ENCODE peak calls at places on chromosomes 3 and 15, in five cellular contexts. I is activated CD8-positive, alpha-beta T cell treated with anti-CD3 and anti-CD28 coated beads for 36 hours; P is T-helper 2 cell; Q is left lobe of liver; A is skeletal muscle cell. R is an unnamed sample.

GRCh38 chr3:197224034-197224444 is 74.4 kb downstream of the DLG1 start:
- DNase-seq in I (no peak), Q (no peak), P (peak; percentile 51), A (peak; percentile 19), R (peak; percentile 16)

GRCh38 chr15:97517726-97518125 is 442.8 kb upstream of the ARRDC4 start:
- DNase-seq in I (no peak), P (no peak), Q (no peak), A (no peak), R (no peak)

GRCh38 chr15:65833501-65834220 is 35.6 kb upstream of the RAB11A start:
- DNase-seq in A (no peak), Q (peak; percentile 70), P (peak; percentile 50), I (peak; percentile 62), R (no peak)

GRCh38 chr3:160577551-160578195 is 12.3 kb upstream of the KPNA4 start:
- DNase-seq in P (no peak), I (no peak), A (peak; percentile 23), Q (no peak), R (no peak)

GRCh38 chr3:29171583-29171990 is 109.3 kb upstream of the RBMS3 start:
- DNase-seq in Q (no peak), I (peak; percentile 6), P (peak; percentile 46), A (no peak), R (no peak)

GRCh38 chr15:39300451-39301153 is 280.3 kb upstream of the THBS1 start:
- DNase-seq in Q (no peak), I (no peak), A (no peak), P (no peak), R (peak; percentile 47)

GRCh38 chr15:64224508-64224907 is 61.7 kb upstream of the PPIB start:
- DNase-seq in I (no peak), Q (no peak), P (no peak), A (peak; percentile 75), R (no peak)

GRCh38 chr3:23740517-23741402 is 65.0 kb upstream of the UBE2E1 start:
- DNase-seq in A (no peak), I (peak; percentile 85), Q (no peak), P (peak; percentile 69), R (peak; percentile 45)

GRCh38 chr3:131630812-131631211 is 128.0 kb upstream of the MRPL3 start:
- DNase-seq in I (no peak), Q (no peak), A (peak; percentile 7), P (no peak), R (no peak)

GRCh38 chr3:132716372-132716771 is 5.8 kb downstream of the NPHP3 start:
- DNase-seq in A (no peak), Q (no peak), P (no peak), I (no peak), R (no peak)

GRCh38 chr3:10627884-10628572 is 122.6 kb upstream of the ATP2B2 start:
- DNase-seq in Q (no peak), P (no peak), I (no peak), A (no peak), R (no peak)

R was measured in kidney epithelial cell.